ENCODE peak calls at places on chromosomes 3 and 15, in eight cellular contexts. W is T-helper 1 cell, A is lung microvascular endothelial cell, R is NCI-H2029 treated with DMSO at 0.1 percent for 48 hours, N is memory B cell, K is aorta, E is spleen, T is NCI-H526 treated with DMSO at 0.1 percent for 48 hours. C is an unnamed sample.

GRCh38 chr15:85745525-85745924 is 49.2 kb downstream of the KLHL25 start:
- DNase-seq in W (no peak), A (no peak), R (no peak), N (no peak), K (peak; percentile 67), E (peak; percentile 59), T (no peak), C (no peak)

GRCh38 chr3:175187586-175187985 is 328.5 kb downstream of the NAALADL2 start:
- DNase-seq in W (no peak), A (no peak), R (peak; percentile 87), N (no peak), K (no peak), E (no peak), T (no peak), C (no peak)

GRCh38 chr15:64620991-64621495 is 154.3 kb downstream of the RBPMS2 start:
- DNase-seq in W (no peak), A (no peak), R (no peak), N (no peak), K (no peak), E (no peak), T (no peak), C (no peak)

GRCh38 chr3:108103971-108104797 is 13.4 kb upstream of the CD47 start:
- DNase-seq in W (no peak), A (no peak), R (no peak), N (no peak), K (no peak), E (no peak), T (no peak), C (no peak)

GRCh38 chr3:101685870-101686307 is 629 bp downstream of the RPL24 start:
- DNase-seq in W (no peak), A (peak; percentile 43), R (no peak), N (no peak), K (no peak), E (no peak), T (no peak), C (no peak)

GRCh38 chr3:117435481-117435880 is 725.9 kb downstream of the TUSC7 start:
- DNase-seq in W (no peak), A (no peak), R (no peak), N (no peak), K (no peak), E (no peak), T (no peak), C (no peak)

GRCh38 chr3:115876860-115877646 is 253.7 kb downstream of the GAP43 start:
- DNase-seq in W (no peak), A (no peak), R (no peak), N (no peak), K (no peak), E (no peak), T (no peak), C (no peak)

GRCh38 chr15:29792426-29793159 is 29.7 kb downstream of the TJP1 start:
- DNase-seq in W (no peak), A (no peak), R (no peak), N (no peak), K (no peak), E (no peak), T (no peak), C (no peak)

GRCh38 chr15:66698318-66698961 is 3.6 kb upstream of the SMAD6 start:
- DNase-seq in W (no peak), A (peak; percentile 79), R (no peak), N (no peak), K (peak; percentile 91), E (no peak), T (peak; percentile 40), C (no peak)

GRCh38 chr3:49341996-49342395 is 2.1 kb upstream of the USP4 start:
- DNase-seq in W (no peak), A (no peak), R (no peak), N (no peak), K (no peak), E (no peak), T (no peak), C (no peak)

GRCh38 chr3:178099885-178100284 is 436.4 kb upstream of the KCNMB2 start:
- DNase-seq in W (no peak), A (no peak), R (no peak), N (no peak), K (no peak), E (no peak), T (no peak), C (no peak)

GRCh38 chr3:194577985-194578905 is 55.0 kb downstream of the TMEM44 start:
- DNase-seq in W (no peak), A (peak; percentile 94), R (no peak), N (no peak), K (peak; percentile 93), E (no peak), T (no peak), C (no peak)

GRCh38 chr3:103410231-103410630 is 975.4 kb downstream of the ZPLD1 start:
- DNase-seq in W (no peak), A (no peak), R (no peak), N (no peak), K (no peak), E (peak; percentile 53), T (no peak), C (no peak)

GRCh38 chr3:143135150-143135549 is 15.6 kb downstream of the CHST2 start:
- DNase-seq in W (no peak), A (peak; percentile 94), R (no peak), N (no peak), K (no peak), E (no peak), T (peak; percentile 46), C (no peak)